ENCODE peak calls at places on chromosomes 7 and 10, in six cellular contexts. One of them, this sample, is unnamed.

GRCh38 chr7:1889556-1890181 is 219.6 kb downstream of the ELFN1 start:
- DNase-seq in HCT116: no peak
- DNase-seq in HepG2: no peak
- DNase-seq in GM23338: no peak
- DNase-seq in A549: no peak
- DNase-seq in Panc1: no peak
- DNase-seq in this sample: no peak

GRCh38 chr10:122085423-122085911 is 96.5 kb downstream of the TACC2 start:
- DNase-seq in GM23338: no peak
- DNase-seq in A549: no peak
- DNase-seq in Panc1: no peak
- DNase-seq in HepG2: no peak
- DNase-seq in HCT116: no peak
- DNase-seq in this sample: no peak

GRCh38 chr10:308572-309085 is 173.4 kb downstream of the ZMYND11 start:
- DNase-seq in A549: no peak
- DNase-seq in GM23338: no peak
- DNase-seq in HepG2: peak
- DNase-seq in HCT116: no peak
- DNase-seq in Panc1: no peak
- DNase-seq in this sample: no peak

GRCh38 chr7:122746948-122747347 is 44.2 kb upstream of the RNF148 start:
- DNase-seq in HCT116: no peak
- DNase-seq in A549: no peak
- DNase-seq in HepG2: no peak
- DNase-seq in GM23338: no peak
- DNase-seq in Panc1: no peak
- DNase-seq in this sample: no peak

GRCh38 chr7:77667459-77668090 is 28.7 kb upstream of the RSBN1L start:
- DNase-seq in Panc1: no peak
- DNase-seq in HepG2: no peak
- DNase-seq in GM23338: no peak
- DNase-seq in A549: no peak
- DNase-seq in HCT116: no peak
- DNase-seq in this sample: no peak

GRCh38 chr7:232571-233455 is 40.4 kb downstream of the FAM20C start:
- DNase-seq in HepG2: no peak
- DNase-seq in GM23338: no peak
- DNase-seq in HCT116: no peak
- DNase-seq in Panc1: no peak
- DNase-seq in A549: no peak
- DNase-seq in this sample: no peak

GRCh38 chr7:151993977-151994676 is 31.3 kb upstream of the GALNT11 start:
- DNase-seq in A549: no peak
- DNase-seq in Panc1: no peak
- DNase-seq in HCT116: no peak
- DNase-seq in GM23338: peak
- DNase-seq in HepG2: no peak
- DNase-seq in this sample: no peak

GRCh38 chr7:29684787-29685650 is 121.3 kb upstream of the WIPF3 start:
- DNase-seq in HCT116: peak
- DNase-seq in Panc1: no peak
- DNase-seq in GM23338: peak
- DNase-seq in HepG2: peak
- DNase-seq in A549: peak
- DNase-seq in this sample: peak

GRCh38 chr10:94092848-94093247 is 99.1 kb downstream of the PLCE1 start:
- DNase-seq in A549: no peak
- DNase-seq in GM23338: no peak
- DNase-seq in Panc1: no peak
- DNase-seq in HCT116: no peak
- DNase-seq in HepG2: no peak
- DNase-seq in this sample: no peak

GRCh38 chr7:30727061-30727945 is 24.6 kb upstream of the INMT start:
- DNase-seq in Panc1: no peak
- DNase-seq in HCT116: no peak
- DNase-seq in A549: no peak
- DNase-seq in HepG2: no peak
- DNase-seq in GM23338: peak
- DNase-seq in this sample: peak

GRCh38 chr10:98217793-98218192 is 50.2 kb downstream of the LOXL4 start:
- DNase-seq in HepG2: no peak
- DNase-seq in GM23338: no peak
- DNase-seq in Panc1: no peak
- DNase-seq in A549: no peak
- DNase-seq in HCT116: no peak
- DNase-seq in this sample: no peak

GRCh38 chr10:131653550-131654470 is 247.0 kb upstream of the PPP2R2D start:
- DNase-seq in GM23338: no peak
- DNase-seq in A549: no peak
- DNase-seq in HCT116: no peak
- DNase-seq in HepG2: no peak
- DNase-seq in Panc1: no peak
- DNase-seq in this sample: no peak

GRCh38 chr7:1192171-1192676 is 32.2 kb upstream of the ZFAND2A start:
- DNase-seq in HCT116: no peak
- DNase-seq in A549: peak
- DNase-seq in HepG2: no peak
- DNase-seq in Panc1: no peak
- DNase-seq in GM23338: no peak
- DNase-seq in this sample: peak

GRCh38 chr10:119747940-119748339 is 22.1 kb downstream of the INPP5F start:
- DNase-seq in HepG2: no peak
- DNase-seq in Panc1: no peak
- DNase-seq in A549: no peak
- DNase-seq in HCT116: no peak
- DNase-seq in GM23338: no peak
- DNase-seq in this sample: no peak

GRCh38 chr10:34651381-34651780 is 163.7 kb downstream of the PARD3 start:
- DNase-seq in A549: no peak
- DNase-seq in GM23338: no peak
- DNase-seq in Panc1: no peak
- DNase-seq in HepG2: no peak
- DNase-seq in HCT116: no peak
- DNase-seq in this sample: no peak

GRCh38 chr7:24381919-24382505 is 98.0 kb downstream of the NPY start:
- DNase-seq in Panc1: peak
- DNase-seq in HCT116: peak
- DNase-seq in GM23338: peak
- DNase-seq in A549: peak
- DNase-seq in HepG2: peak
- DNase-seq in this sample: no peak

GRCh38 chr7:7498881-7499280 is 36.8 kb downstream of the COL28A1 start:
- DNase-seq in HCT116: no peak
- DNase-seq in GM23338: no peak
- DNase-seq in A549: no peak
- DNase-seq in HepG2: no peak
- DNase-seq in Panc1: no peak
- DNase-seq in this sample: no peak

GRCh38 chr7:93150200-93150835 is 2.1 kb upstream of the SAMD9L start:
- DNase-seq in HepG2: no peak
- DNase-seq in Panc1: no peak
- DNase-seq in GM23338: no peak
- DNase-seq in HCT116: no peak
- DNase-seq in A549: peak
- DNase-seq in this sample: peak

GRCh38 chr10:8130973-8131911 is 76.8 kb downstream of the GATA3 start:
- DNase-seq in GM23338: no peak
- DNase-seq in A549: peak
- DNase-seq in HepG2: no peak
- DNase-seq in Panc1: peak
- DNase-seq in HCT116: peak
- DNase-seq in this sample: no peak

GRCh38 chr7:117163101-117163500 is 159.8 kb downstream of the WNT2 start:
- DNase-seq in HCT116: no peak
- DNase-seq in A549: no peak
- DNase-seq in Panc1: no peak
- DNase-seq in GM23338: no peak
- DNase-seq in HepG2: no peak
- DNase-seq in this sample: no peak

GRCh38 chr10:70551491-70551890 is 51.0 kb downstream of the PRF1 start:
- DNase-seq in HCT116: no peak
- DNase-seq in Panc1: no peak
- DNase-seq in HepG2: no peak
- DNase-seq in A549: no peak
- DNase-seq in GM23338: no peak
- DNase-seq in this sample: no peak

GRCh38 chr10:103850572-103850895 is 4.8 kb downstream of the SH3PXD2A start:
- DNase-seq in GM23338: no peak
- DNase-seq in Panc1: no peak
- DNase-seq in A549: no peak
- DNase-seq in HCT116: no peak
- DNase-seq in HepG2: no peak
- DNase-seq in this sample: peak

GRCh38 chr10:51972733-51973346 is 273.4 kb upstream of the CSTF2T start:
- DNase-seq in Panc1: no peak
- DNase-seq in HepG2: no peak
- DNase-seq in A549: no peak
- DNase-seq in GM23338: peak
- DNase-seq in HCT116: no peak
- DNase-seq in this sample: no peak

GRCh38 chr10:32332299-32332750 is 14.6 kb downstream of the EPC1 start:
- DNase-seq in GM23338: no peak
- DNase-seq in A549: peak
- DNase-seq in HepG2: no peak
- DNase-seq in Panc1: no peak
- DNase-seq in HCT116: no peak
- DNase-seq in this sample: no peak

GRCh38 chr7:148588168-148588890 is 2.2 kb upstream of the C7orf33 start:
- DNase-seq in GM23338: no peak
- DNase-seq in A549: no peak
- DNase-seq in HCT116: no peak
- DNase-seq in HepG2: no peak
- DNase-seq in Panc1: no peak
- DNase-seq in this sample: no peak

GRCh38 chr10:117143424-117143823 is 5.4 kb upstream of the VAX1 start:
- DNase-seq in HepG2: no peak
- DNase-seq in Panc1: no peak
- DNase-seq in A549: no peak
- DNase-seq in GM23338: no peak
- DNase-seq in HCT116: no peak
- DNase-seq in this sample: no peak

GRCh38 chr10:83167081-83167480 is 972.2 kb upstream of the GHITM start:
- DNase-seq in HepG2: no peak
- DNase-seq in A549: no peak
- DNase-seq in Panc1: no peak
- DNase-seq in HCT116: no peak
- DNase-seq in GM23338: no peak
- DNase-seq in this sample: no peak

GRCh38 chr7:10704653-10705052 is 269.0 kb upstream of the PHF14 start:
- DNase-seq in HCT116: no peak
- DNase-seq in Panc1: no peak
- DNase-seq in HepG2: no peak
- DNase-seq in GM23338: no peak
- DNase-seq in A549: no peak
- DNase-seq in this sample: no peak

GRCh38 chr10:6473901-6474370 is 106.1 kb downstream of the PRKCQ start:
- DNase-seq in HepG2: no peak
- DNase-seq in GM23338: no peak
- DNase-seq in Panc1: no peak
- DNase-seq in HCT116: no peak
- DNase-seq in A549: no peak
- DNase-seq in this sample: peak

GRCh38 chr7:35875292-35875691 is 74.4 kb downstream of the SEPTIN7 start:
- DNase-seq in HepG2: no peak
- DNase-seq in GM23338: no peak
- DNase-seq in Panc1: no peak
- DNase-seq in HCT116: no peak
- DNase-seq in A549: no peak
- DNase-seq in this sample: no peak

GRCh38 chr7:136020556-136020955 is 43.4 kb upstream of the MTPN start:
- DNase-seq in HCT116: no peak
- DNase-seq in A549: no peak
- DNase-seq in Panc1: no peak
- DNase-seq in GM23338: no peak
- DNase-seq in HepG2: no peak
- DNase-seq in this sample: no peak

GRCh38 chr7:73338321-73338720 is 10.4 kb downstream of the FKBP6 start:
- DNase-seq in HepG2: no peak
- DNase-seq in A549: no peak
- DNase-seq in Panc1: no peak
- DNase-seq in HCT116: no peak
- DNase-seq in GM23338: no peak
- DNase-seq in this sample: no peak

GRCh38 chr10:58638406-58638805 is 125.7 kb downstream of the BICC1 start:
- DNase-seq in A549: peak
- DNase-seq in HepG2: no peak
- DNase-seq in HCT116: no peak
- DNase-seq in GM23338: no peak
- DNase-seq in Panc1: no peak
- DNase-seq in this sample: no peak
- TF ChIP-seq REST in A549: no peak
- TF ChIP-seq REST in HepG2: no peak
- TF ChIP-seq REST in HCT116: no peak
- TF ChIP-seq REST in GM23338: no peak
- TF ChIP-seq REST in Panc1: no peak
- TF ChIP-seq REST in this sample: no peak

GRCh38 chr10:12237265-12238220 is 41.6 kb downstream of the CDC123 start:
- DNase-seq in HCT116: no peak
- DNase-seq in HepG2: peak
- DNase-seq in A549: no peak
- DNase-seq in Panc1: no peak
- DNase-seq in GM23338: no peak
- DNase-seq in this sample: no peak
- TF ChIP-seq REST in HCT116: no peak
- TF ChIP-seq REST in HepG2: no peak
- TF ChIP-seq REST in A549: no peak
- TF ChIP-seq REST in Panc1: no peak
- TF ChIP-seq REST in GM23338: no peak
- TF ChIP-seq REST in this sample: no peak

GRCh38 chr7:67462781-67463191 is 466.2 kb downstream of the TYW1 start:
- DNase-seq in GM23338: no peak
- DNase-seq in A549: no peak
- DNase-seq in HCT116: no peak
- DNase-seq in Panc1: no peak
- DNase-seq in HepG2: no peak
- DNase-seq in this sample: no peak
- TF ChIP-seq REST in GM23338: no peak
- TF ChIP-seq REST in A549: no peak
- TF ChIP-seq REST in HCT116: no peak
- TF ChIP-seq REST in Panc1: no peak
- TF ChIP-seq REST in HepG2: no peak
- TF ChIP-seq REST in this sample: no peak

DNA sequence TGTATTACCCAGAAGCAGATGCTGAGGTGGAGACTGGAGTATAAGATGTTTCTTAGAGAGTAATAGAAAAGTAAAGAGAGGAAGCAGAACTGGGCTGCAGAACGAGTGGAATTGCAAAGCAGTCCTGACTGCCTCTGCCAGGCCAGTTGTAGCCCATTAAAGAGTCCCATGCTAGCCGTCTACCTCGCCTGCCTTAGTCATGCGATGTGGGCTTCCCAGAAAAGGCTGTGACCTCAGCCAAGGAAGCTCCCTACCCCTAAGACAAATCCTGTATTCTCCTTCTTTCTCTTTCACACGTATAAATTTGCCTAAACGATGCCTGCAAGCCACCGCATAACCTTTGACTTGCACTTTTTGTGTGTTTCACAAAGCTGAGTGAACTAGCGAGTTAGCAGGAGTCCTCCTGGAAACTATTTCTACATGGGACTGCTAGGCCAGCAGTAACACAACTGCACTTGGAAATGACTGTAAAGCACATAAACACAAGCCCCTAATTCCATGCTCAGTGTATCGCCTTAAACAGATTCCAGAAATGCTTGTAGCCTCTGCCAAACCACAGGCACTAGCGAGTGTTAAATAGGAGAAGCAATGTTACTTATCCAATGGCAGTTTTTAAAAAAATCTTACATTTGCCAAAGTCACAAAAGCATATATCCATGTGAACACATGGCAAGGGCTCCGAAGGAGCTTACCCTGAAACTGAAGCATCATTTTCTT is 47.4 kb upstream of the GNAI1 start:
- DNase-seq in HCT116: peak
- DNase-seq in Panc1: no peak
- DNase-seq in HepG2: no peak
- DNase-seq in GM23338: no peak
- DNase-seq in A549: no peak
- DNase-seq in this sample: no peak
- TF ChIP-seq REST in HCT116: no peak
- TF ChIP-seq REST in Panc1: no peak
- TF ChIP-seq REST in HepG2: no peak
- TF ChIP-seq REST in GM23338: no peak
- TF ChIP-seq REST in A549: no peak
- TF ChIP-seq REST in this sample: no peak